ENCODE peak calls at places on chromosomes 2 and 18, in four cellular contexts. One of them, this sample, is unnamed. For H3K9me3 and H3K4me1, the result is how much of the 10 kb centered on the place peaks cover.

GRCh38 chr2:156466739-156467405 is 30.7 kb downstream of the GPD2 start:
- DNase-seq in A549: no peak
- DNase-seq in heart left ventricle: peak
- DNase-seq in adipocyte: peak
- DNase-seq in this sample: no peak

GRCh38 chr18:57909620-57910019 is 106.5 kb upstream of the ATP8B1 start:
- DNase-seq in adipocyte: peak
- DNase-seq in heart left ventricle: no peak
- DNase-seq in A549: no peak
- DNase-seq in this sample: no peak

GRCh38 chr2:11236335-11236734 is 81.1 kb downstream of the SLC66A3 start:
- DNase-seq in heart left ventricle: no peak
- DNase-seq in A549: no peak
- DNase-seq in adipocyte: peak
- DNase-seq in this sample: no peak

GRCh38 chr2:129849559-129850160 is 129.8 kb upstream of the RAB6C start:
- DNase-seq in A549: peak
- DNase-seq in adipocyte: peak
- DNase-seq in heart left ventricle: no peak
- DNase-seq in this sample: no peak

GRCh38 chr2:1049691-1050090 is 99.0 kb downstream of the SNTG2 start:
- DNase-seq in heart left ventricle: no peak
- DNase-seq in adipocyte: peak
- DNase-seq in A549: no peak
- DNase-seq in this sample: no peak

GRCh38 chr18:52152036-52152435 is 188.0 kb upstream of the DCC start:
- DNase-seq in heart left ventricle: no peak
- DNase-seq in A549: no peak
- DNase-seq in adipocyte: peak
- DNase-seq in this sample: no peak

GRCh38 chr2:164542584-164543021 is 78.7 kb downstream of the GRB14 start:
- DNase-seq in A549: no peak
- DNase-seq in adipocyte: peak
- DNase-seq in heart left ventricle: no peak
- DNase-seq in this sample: no peak

GRCh38 chr2:114068438-114068837 is 178.5 kb downstream of the ACTR3 start:
- DNase-seq in heart left ventricle: no peak
- DNase-seq in adipocyte: no peak
- DNase-seq in A549: no peak
- DNase-seq in this sample: no peak

GRCh38 chr18:70151554-70152130 is 53.8 kb downstream of the RTTN start:
- DNase-seq in heart left ventricle: no peak
- DNase-seq in adipocyte: no peak
- DNase-seq in A549: no peak
- DNase-seq in this sample: no peak

GRCh38 chr18:63518178-63519012 is 23.8 kb upstream of the SERPINB12 start:
- DNase-seq in adipocyte: peak
- DNase-seq in heart left ventricle: peak
- DNase-seq in A549: peak
- DNase-seq in this sample: no peak

GRCh38 chr2:165064743-165065142 is 109.4 kb upstream of the SLC38A11 start:
- DNase-seq in heart left ventricle: no peak
- DNase-seq in A549: no peak
- DNase-seq in adipocyte: no peak
- DNase-seq in this sample: no peak

GRCh38 chr2:60529111-60529510 is 24.3 kb downstream of the BCL11A start:
- DNase-seq in heart left ventricle: no peak
- DNase-seq in A549: no peak
- DNase-seq in adipocyte: no peak
- DNase-seq in this sample: peak

GRCh38 chr2:19900536-19901200 is 1.1 kb downstream of the TTC32 start:
- DNase-seq in heart left ventricle: no peak
- DNase-seq in A549: peak
- DNase-seq in adipocyte: peak
- DNase-seq in this sample: no peak

GRCh38 chr18:8264861-8265411 is 344.3 kb upstream of the RAB12 start:
- DNase-seq in A549: no peak
- DNase-seq in heart left ventricle: no peak
- DNase-seq in adipocyte: peak
- DNase-seq in this sample: no peak

GRCh38 chr2:65305899-65306298 is 78.3 kb downstream of the ACTR2 start:
- DNase-seq in adipocyte: no peak
- DNase-seq in heart left ventricle: no peak
- DNase-seq in A549: no peak
- DNase-seq in this sample: no peak

GRCh38 chr2:166651991-166652390 is 157.9 kb upstream of the SCN7A start:
- DNase-seq in adipocyte: no peak
- DNase-seq in A549: no peak
- DNase-seq in heart left ventricle: no peak
- DNase-seq in this sample: no peak

GRCh38 chr2:44130441-44130840 is 38.2 kb upstream of the PPM1B start:
- DNase-seq in heart left ventricle: no peak
- DNase-seq in A549: no peak
- DNase-seq in adipocyte: peak
- DNase-seq in this sample: no peak

GRCh38 chr18:76429262-76430126 is 65.5 kb downstream of the ZNF516 start:
- DNase-seq in heart left ventricle: no peak
- DNase-seq in A549: no peak
- DNase-seq in adipocyte: no peak
- DNase-seq in this sample: peak

GRCh38 chr2:177398290-177398683 is 5.7 kb downstream of the AGPS start:
- DNase-seq in adipocyte: peak
- DNase-seq in A549: no peak
- DNase-seq in heart left ventricle: no peak
- DNase-seq in this sample: no peak

GRCh38 chr2:204477358-204477950 is 67.8 kb upstream of the PARD3B start:
- DNase-seq in heart left ventricle: no peak
- DNase-seq in adipocyte: no peak
- DNase-seq in A549: no peak
- DNase-seq in this sample: no peak

GRCh38 chr2:107414376-107414775 is 412.3 kb upstream of the RGPD4 start:
- DNase-seq in adipocyte: no peak
- DNase-seq in A549: no peak
- DNase-seq in heart left ventricle: no peak
- DNase-seq in this sample: no peak

GRCh38 chr2:227406177-227407031 is 18.7 kb upstream of the SCYGR1 start:
- DNase-seq in A549: peak
- DNase-seq in adipocyte: peak
- DNase-seq in heart left ventricle: peak
- DNase-seq in this sample: no peak

GRCh38 chr2:45826889-45827635 is 175.6 kb downstream of the PRKCE start:
- DNase-seq in adipocyte: peak
- DNase-seq in heart left ventricle: peak
- DNase-seq in A549: no peak
- DNase-seq in this sample: no peak

GRCh38 chr2:237626813-237627451 is 455 bp upstream of the LRRFIP1 start:
- DNase-seq in adipocyte: no peak
- DNase-seq in A549: no peak
- DNase-seq in heart left ventricle: no peak
- DNase-seq in this sample: peak

GRCh38 chr2:153163055-153163454 is 315.5 kb downstream of the RPRM start:
- DNase-seq in heart left ventricle: no peak
- DNase-seq in adipocyte: no peak
- DNase-seq in A549: no peak
- DNase-seq in this sample: no peak

GRCh38 chr2:46335404-46335965 is 38.3 kb downstream of the EPAS1 start:
- DNase-seq in A549: peak
- DNase-seq in heart left ventricle: no peak
- DNase-seq in adipocyte: peak
- DNase-seq in this sample: peak

GRCh38 chr2:38187416-38188127 is 111.6 kb upstream of the CYP1B1 start:
- DNase-seq in heart left ventricle: peak
- DNase-seq in adipocyte: no peak
- DNase-seq in A549: no peak
- DNase-seq in this sample: peak

GRCh38 chr2:24046599-24046929 is 627 bp downstream of the WDCP start:
- DNase-seq in A549: no peak
- DNase-seq in heart left ventricle: no peak
- DNase-seq in adipocyte: peak
- DNase-seq in this sample: no peak

GRCh38 chr2:232388324-232388891 is 9.9 kb downstream of the ALPP start:
- DNase-seq in adipocyte: no peak
- DNase-seq in heart left ventricle: no peak
- DNase-seq in A549: no peak
- DNase-seq in this sample: peak

GRCh38 chr2:56184500-56184996 is 758 bp downstream of the CCDC85A start:
- DNase-seq in A549: peak
- DNase-seq in adipocyte: peak
- DNase-seq in heart left ventricle: peak
- DNase-seq in this sample: peak

DNA sequence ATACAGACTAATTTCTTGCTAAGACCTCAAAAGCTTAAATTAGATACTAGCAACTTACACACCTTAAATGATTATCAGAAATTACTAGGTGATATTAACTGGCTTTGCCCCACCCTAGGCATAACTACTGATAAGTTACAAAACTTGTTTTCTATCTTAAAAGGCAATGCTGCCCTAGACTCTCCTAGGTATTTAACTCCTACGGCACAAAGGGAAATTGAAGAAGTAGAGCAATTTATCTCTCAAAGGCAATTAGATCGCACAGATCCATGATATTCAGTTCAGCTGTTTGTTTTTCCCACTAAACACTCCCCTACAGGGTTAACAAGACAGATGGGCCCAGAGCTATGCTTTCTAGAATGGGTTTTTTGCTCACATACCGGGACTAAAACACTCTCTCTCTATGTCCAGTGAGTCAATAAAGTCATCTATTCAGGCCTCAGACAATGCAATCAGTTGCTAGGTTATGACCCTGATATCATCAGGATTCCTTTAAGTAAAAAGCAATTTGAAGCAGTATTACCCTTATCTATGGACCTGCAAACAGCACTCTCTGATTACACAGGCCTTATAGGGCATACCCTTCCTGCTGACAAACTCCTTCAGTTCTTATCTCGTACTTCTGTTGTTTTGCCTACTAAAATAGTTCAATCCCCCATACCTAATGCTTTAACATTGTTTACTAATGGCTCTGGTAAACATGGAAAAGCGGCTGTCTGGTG is 14.3 kb downstream of the MAP3K2 start:
- DNase-seq in heart left ventricle: no peak
- DNase-seq in adipocyte: no peak
- DNase-seq in A549: no peak
- DNase-seq in this sample: no peak
- H3K9me3 ChIP-seq in heart left ventricle: under half
- H3K9me3 ChIP-seq in adipocyte: under half
- H3K9me3 ChIP-seq in A549: under half
- H3K9me3 ChIP-seq in this sample: under half

GRCh38 chr18:41751161-41751560 is 203.9 kb upstream of the PIK3C3 start:
- DNase-seq in heart left ventricle: no peak
- DNase-seq in A549: no peak
- DNase-seq in adipocyte: no peak
- DNase-seq in this sample: no peak

GRCh38 chr18:41744664-41745063 is 210.4 kb upstream of the PIK3C3 start:
- DNase-seq in A549: no peak
- DNase-seq in adipocyte: peak
- DNase-seq in heart left ventricle: no peak
- DNase-seq in this sample: no peak

GRCh38 chr18:41747723-41748242 is 207.3 kb upstream of the PIK3C3 start:
- DNase-seq in A549: no peak
- DNase-seq in heart left ventricle: no peak
- DNase-seq in adipocyte: no peak
- DNase-seq in this sample: no peak

GRCh38 chr18:41745166-41746049 is 209.6 kb upstream of the PIK3C3 start:
- DNase-seq in heart left ventricle: peak
- DNase-seq in adipocyte: peak
- DNase-seq in A549: peak
- DNase-seq in this sample: no peak
- H3K4me3 ChIP-seq in heart left ventricle: no peak
- H3K4me3 ChIP-seq in adipocyte: no peak
- H3K4me3 ChIP-seq in A549: no peak
- H3K4me3 ChIP-seq in this sample: no peak

GRCh38 chr2:36368438-36368837 is 12.9 kb downstream of the CRIM1 start:
- DNase-seq in adipocyte: no peak
- DNase-seq in heart left ventricle: no peak
- DNase-seq in A549: no peak
- DNase-seq in this sample: no peak

GRCh38 chr2:36369711-36370110 is 14.1 kb downstream of the CRIM1 start:
- DNase-seq in heart left ventricle: no peak
- DNase-seq in adipocyte: no peak
- DNase-seq in A549: no peak
- DNase-seq in this sample: no peak

GRCh38 chr2:36366491-36367120 is 11.0 kb downstream of the CRIM1 start:
- DNase-seq in adipocyte: peak
- DNase-seq in heart left ventricle: no peak
- DNase-seq in A549: no peak
- DNase-seq in this sample: no peak

GRCh38 chr2:36369163-36369562 is 13.6 kb downstream of the CRIM1 start:
- DNase-seq in A549: no peak
- DNase-seq in adipocyte: no peak
- DNase-seq in heart left ventricle: no peak
- DNase-seq in this sample: no peak

DNA sequence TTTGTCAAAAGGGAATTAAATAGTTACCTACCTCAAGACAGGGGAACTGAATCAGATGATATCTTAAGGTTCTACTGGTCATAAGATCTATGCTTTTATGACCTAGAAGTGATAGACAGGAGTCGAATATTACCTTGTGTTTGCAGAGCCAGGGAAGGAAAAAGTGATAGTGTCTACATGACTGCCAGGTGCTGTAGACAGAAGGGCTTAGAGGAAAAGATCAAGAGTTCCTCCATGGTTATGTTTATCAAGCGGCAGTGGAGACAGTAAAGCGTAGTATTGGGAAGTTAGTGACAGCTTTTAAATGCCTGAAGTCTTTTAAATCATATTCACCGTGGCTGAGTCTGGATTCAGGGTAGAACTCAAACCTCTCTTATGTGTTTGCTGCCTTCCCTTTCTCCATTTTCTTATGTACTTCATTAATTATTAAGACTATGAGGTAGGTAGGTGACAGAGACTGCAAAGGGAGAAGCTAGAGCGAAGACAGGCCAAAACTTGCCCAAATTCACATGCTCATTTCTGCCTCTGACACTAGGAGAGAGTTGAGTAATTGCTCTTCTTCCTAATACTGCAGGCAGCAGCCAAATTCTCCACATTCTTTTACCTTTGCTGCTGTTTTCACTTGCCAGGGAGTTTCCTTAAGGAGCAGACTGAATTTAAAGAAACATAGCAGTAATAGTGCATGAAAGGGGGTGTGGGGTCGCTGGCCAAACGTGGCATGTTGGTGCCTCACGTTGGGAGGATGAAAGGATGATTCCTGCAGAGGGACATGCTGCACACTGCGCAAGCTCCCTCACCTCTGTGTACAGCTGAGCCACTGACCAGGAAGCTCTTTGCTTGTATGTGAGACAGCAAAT is 12.1 kb downstream of the CRIM1 start:
- DNase-seq in adipocyte: no peak
- DNase-seq in A549: no peak
- DNase-seq in heart left ventricle: no peak
- DNase-seq in this sample: no peak
- H3K4me1 ChIP-seq in adipocyte: half or more
- H3K4me1 ChIP-seq in A549: half or more
- H3K4me1 ChIP-seq in heart left ventricle: under half
- H3K4me1 ChIP-seq in this sample: half or more

GRCh38 chr18:1357724-1358123 is 453.1 kb downstream of the ADCYAP1 start:
- DNase-seq in adipocyte: no peak
- DNase-seq in A549: no peak
- DNase-seq in heart left ventricle: no peak
- DNase-seq in this sample: no peak
- H3K9me3 ChIP-seq in adipocyte: under half
- H3K9me3 ChIP-seq in A549: under half
- H3K9me3 ChIP-seq in heart left ventricle: under half
- H3K9me3 ChIP-seq in this sample: under half

This sample was measured in upper lobe of right lung.